ENCODE peak calls at places on chromosome 1, in eight cellular contexts. One of them, this sample, is unnamed.

GRCh38 chr1:205963352-205963751 is 20.1 kb upstream of the SLC26A9 start:
- DNase-seq in NCI-H460: no peak
- DNase-seq in head of caudate nucleus: no peak
- DNase-seq in GM03348: peak
- DNase-seq in H7: no peak
- DNase-seq in stimulated activated CD4-positive, alpha-beta T cell treated with anti-CD3 and anti-CD28 coated beads, Interleukin-15, amount 100 ng/mL, for 1 hour: no peak
- DNase-seq in psoas muscle: peak
- DNase-seq in T-helper 17 cell: no peak
- DNase-seq in this sample: no peak

GRCh38 chr1:23421752-23422312 is 2.7 kb downstream of the TCEA3 start:
- DNase-seq in GM03348: peak
- DNase-seq in H7: no peak
- DNase-seq in psoas muscle: no peak
- DNase-seq in stimulated activated CD4-positive, alpha-beta T cell treated with anti-CD3 and anti-CD28 coated beads, Interleukin-15, amount 100 ng/mL, for 1 hour: no peak
- DNase-seq in NCI-H460: no peak
- DNase-seq in head of caudate nucleus: no peak
- DNase-seq in T-helper 17 cell: no peak
- DNase-seq in this sample: no peak

GRCh38 chr1:228090613-228091081 is 8.1 kb downstream of the ARF1 start:
- DNase-seq in head of caudate nucleus: no peak
- DNase-seq in H7: no peak
- DNase-seq in NCI-H460: no peak
- DNase-seq in stimulated activated CD4-positive, alpha-beta T cell treated with anti-CD3 and anti-CD28 coated beads, Interleukin-15, amount 100 ng/mL, for 1 hour: no peak
- DNase-seq in T-helper 17 cell: no peak
- DNase-seq in GM03348: no peak
- DNase-seq in psoas muscle: peak
- DNase-seq in this sample: no peak

GRCh38 chr1:30358510-30358909 is 364.9 kb downstream of the MATN1 start:
- DNase-seq in psoas muscle: no peak
- DNase-seq in NCI-H460: no peak
- DNase-seq in head of caudate nucleus: no peak
- DNase-seq in GM03348: no peak
- DNase-seq in stimulated activated CD4-positive, alpha-beta T cell treated with anti-CD3 and anti-CD28 coated beads, Interleukin-15, amount 100 ng/mL, for 1 hour: no peak
- DNase-seq in H7: no peak
- DNase-seq in T-helper 17 cell: no peak
- DNase-seq in this sample: no peak

GRCh38 chr1:213686983-213687382 is 300.8 kb upstream of the PROX1 start:
- DNase-seq in H7: no peak
- DNase-seq in stimulated activated CD4-positive, alpha-beta T cell treated with anti-CD3 and anti-CD28 coated beads, Interleukin-15, amount 100 ng/mL, for 1 hour: no peak
- DNase-seq in NCI-H460: no peak
- DNase-seq in T-helper 17 cell: no peak
- DNase-seq in psoas muscle: no peak
- DNase-seq in head of caudate nucleus: no peak
- DNase-seq in GM03348: no peak
- DNase-seq in this sample: no peak

GRCh38 chr1:172883844-172884243 is 166.9 kb downstream of the TNFSF18 start:
- DNase-seq in stimulated activated CD4-positive, alpha-beta T cell treated with anti-CD3 and anti-CD28 coated beads, Interleukin-15, amount 100 ng/mL, for 1 hour: no peak
- DNase-seq in H7: no peak
- DNase-seq in T-helper 17 cell: no peak
- DNase-seq in head of caudate nucleus: no peak
- DNase-seq in psoas muscle: no peak
- DNase-seq in NCI-H460: no peak
- DNase-seq in GM03348: no peak
- DNase-seq in this sample: no peak

GRCh38 chr1:182888736-182889531 is 49.8 kb downstream of the DHX9 start:
- DNase-seq in stimulated activated CD4-positive, alpha-beta T cell treated with anti-CD3 and anti-CD28 coated beads, Interleukin-15, amount 100 ng/mL, for 1 hour: no peak
- DNase-seq in T-helper 17 cell: no peak
- DNase-seq in NCI-H460: no peak
- DNase-seq in head of caudate nucleus: no peak
- DNase-seq in psoas muscle: no peak
- DNase-seq in GM03348: no peak
- DNase-seq in H7: no peak
- DNase-seq in this sample: no peak

GRCh38 chr1:183270541-183271141 is 84.6 kb downstream of the LAMC2 start:
- DNase-seq in head of caudate nucleus: no peak
- DNase-seq in psoas muscle: no peak
- DNase-seq in H7: no peak
- DNase-seq in stimulated activated CD4-positive, alpha-beta T cell treated with anti-CD3 and anti-CD28 coated beads, Interleukin-15, amount 100 ng/mL, for 1 hour: no peak
- DNase-seq in T-helper 17 cell: no peak
- DNase-seq in GM03348: peak
- DNase-seq in NCI-H460: peak
- DNase-seq in this sample: peak

GRCh38 chr1:153261793-153262371 is 2.4 kb downstream of the LORICRIN start:
- DNase-seq in GM03348: no peak
- DNase-seq in psoas muscle: no peak
- DNase-seq in head of caudate nucleus: no peak
- DNase-seq in stimulated activated CD4-positive, alpha-beta T cell treated with anti-CD3 and anti-CD28 coated beads, Interleukin-15, amount 100 ng/mL, for 1 hour: no peak
- DNase-seq in H7: no peak
- DNase-seq in NCI-H460: no peak
- DNase-seq in T-helper 17 cell: no peak
- DNase-seq in this sample: no peak

GRCh38 chr1:155128755-155129473 is 1.2 kb downstream of the EFNA1 start:
- DNase-seq in T-helper 17 cell: no peak
- DNase-seq in NCI-H460: no peak
- DNase-seq in psoas muscle: peak
- DNase-seq in GM03348: no peak
- DNase-seq in stimulated activated CD4-positive, alpha-beta T cell treated with anti-CD3 and anti-CD28 coated beads, Interleukin-15, amount 100 ng/mL, for 1 hour: no peak
- DNase-seq in head of caudate nucleus: peak
- DNase-seq in H7: peak
- DNase-seq in this sample: no peak

GRCh38 chr1:61808968-61809367 is 66.7 kb downstream of the PATJ start:
- DNase-seq in NCI-H460: no peak
- DNase-seq in psoas muscle: no peak
- DNase-seq in head of caudate nucleus: no peak
- DNase-seq in H7: no peak
- DNase-seq in stimulated activated CD4-positive, alpha-beta T cell treated with anti-CD3 and anti-CD28 coated beads, Interleukin-15, amount 100 ng/mL, for 1 hour: no peak
- DNase-seq in GM03348: peak
- DNase-seq in T-helper 17 cell: no peak
- DNase-seq in this sample: no peak

GRCh38 chr1:110673197-110673701 is 1.5 kb downstream of the KCNA3 start:
- DNase-seq in stimulated activated CD4-positive, alpha-beta T cell treated with anti-CD3 and anti-CD28 coated beads, Interleukin-15, amount 100 ng/mL, for 1 hour: no peak
- DNase-seq in head of caudate nucleus: no peak
- DNase-seq in GM03348: no peak
- DNase-seq in NCI-H460: no peak
- DNase-seq in psoas muscle: peak
- DNase-seq in H7: no peak
- DNase-seq in T-helper 17 cell: no peak
- DNase-seq in this sample: no peak

This sample was measured in AG09319.